ENCODE peak calls at places on chromosomes 3 and 15, in seven cellular contexts. E is adrenal gland, T is A549, A is astrocyte of the cerebellum, Q is suprapubic skin, K is AG09309, X is Karpas-422. L is an unnamed sample.

GRCh38 chr15:51706347-51706746 is 25.0 kb downstream of the SCG3 start:
- DNase-seq in A (no peak), T (no peak), K (no peak), X (no peak), Q (no peak), E (no peak), L (no peak)

GRCh38 chr15:43943511-43943910 is 116.7 kb downstream of the WDR76 start:
- DNase-seq in T (no peak), K (peak), E (no peak), A (peak), Q (no peak), X (no peak), L (no peak)

GRCh38 chr15:70923311-70924080 is 30.9 kb downstream of the LRRC49 start:
- DNase-seq in E (no peak), A (no peak), Q (no peak), X (no peak), T (no peak), K (no peak), L (no peak)

GRCh38 chr3:151301787-151302186 is 14.8 kb downstream of the GPR87 start:
- DNase-seq in E (no peak), A (peak), X (no peak), K (no peak), Q (no peak), T (no peak), L (peak)

GRCh38 chr3:53595660-53596059 is 101.2 kb downstream of the CACNA1D start:
- DNase-seq in K (no peak), X (no peak), A (no peak), Q (no peak), T (no peak), E (no peak), L (no peak)

GRCh38 chr3:61967019-61967418 is 405.6 kb downstream of the PTPRG start:
- DNase-seq in E (no peak), T (no peak), Q (no peak), A (no peak), K (no peak), X (no peak), L (no peak)

GRCh38 chr15:67731112-67731761 is 94.1 kb upstream of the SKOR1 start:
- DNase-seq in X (no peak), K (no peak), A (no peak), Q (no peak), E (no peak), T (no peak), L (no peak)

GRCh38 chr3:118987466-118987865 is 47.2 kb downstream of the IGSF11 start:
- DNase-seq in X (no peak), E (peak), T (no peak), K (peak), A (peak), Q (no peak), L (no peak)

GRCh38 chr15:60949034-60949977 is 279.8 kb downstream of the RORA start:
- DNase-seq in K (no peak), X (no peak), A (no peak), E (no peak), Q (no peak), T (no peak), L (no peak)

GRCh38 chr3:139204756-139205155 is 139.1 kb upstream of the MRPS22 start:
- DNase-seq in X (no peak), K (peak), A (no peak), T (no peak), Q (no peak), E (no peak), L (no peak)

GRCh38 chr3:100756441-100756840 is 47.1 kb downstream of the TFG start:
- DNase-seq in X (no peak), Q (no peak), A (peak), E (no peak), T (no peak), K (no peak), L (no peak)

GRCh38 chr3:189446959-189447560 is 184.1 kb upstream of the TP63 start:
- DNase-seq in T (no peak), E (no peak), K (no peak), X (no peak), Q (no peak), A (no peak), L (no peak)

GRCh38 chr3:58991623-58992022 is 58.2 kb downstream of the CFAP20DC start:
- DNase-seq in E (no peak), Q (no peak), K (no peak), T (no peak), A (no peak), X (no peak), L (no peak)

GRCh38 chr15:100596792-100597191 is 5.2 kb downstream of the LINS1 start:
- DNase-seq in Q (no peak), K (no peak), T (no peak), X (peak), E (no peak), A (no peak), L (no peak)

GRCh38 chr3:128435561-128435960 is 31.1 kb downstream of the DNAJB8 start:
- DNase-seq in K (no peak), A (no peak), X (no peak), T (no peak), Q (no peak), E (no peak), L (no peak)

GRCh38 chr3:11632564-11632963 is 11.2 kb downstream of the VGLL4 start:
- DNase-seq in X (no peak), T (no peak), Q (no peak), E (no peak), A (no peak), K (no peak), L (no peak)

GRCh38 chr15:64356443-64357040 is 569 bp upstream of the CSNK1G1 start:
- DNase-seq in A (peak), T (peak), K (peak), Q (no peak), E (no peak), X (no peak), L (no peak)

GRCh38 chr3:149784064-149784704 is 8.2 kb downstream of the ANKUB1 start:
- DNase-seq in X (no peak), T (no peak), K (no peak), Q (no peak), E (no peak), A (peak), L (peak)

GRCh38 chr15:71044006-71044405 is 71.3 kb upstream of the THSD4 start:
- DNase-seq in Q (no peak), A (no peak), T (no peak), K (no peak), E (no peak), X (no peak), L (peak)

GRCh38 chr3:149342413-149343340 is 9.2 kb upstream of the TM4SF18 start:
- DNase-seq in A (peak), X (no peak), K (peak), T (no peak), Q (no peak), E (no peak), L (peak)

GRCh38 chr15:62464705-62465104 is 299.6 kb upstream of the C2CD4B start:
- DNase-seq in A (no peak), T (no peak), K (no peak), X (peak), E (no peak), Q (no peak), L (no peak)

GRCh38 chr15:70308011-70308761 is 210.5 kb upstream of the TLE3 start:
- DNase-seq in T (peak), A (no peak), E (no peak), X (peak), K (no peak), Q (no peak), L (no peak)

GRCh38 chr3:178684881-178685590 is 148.8 kb downstream of the KCNMB2 start:
- DNase-seq in T (no peak), A (no peak), Q (no peak), X (peak), K (no peak), E (no peak), L (no peak)

GRCh38 chr3:127151992-127152391 is 40.9 kb upstream of the PRR23E start:
- DNase-seq in A (peak), K (no peak), Q (no peak), X (no peak), T (no peak), E (peak), L (no peak)

GRCh38 chr3:71694358-71694999 is 30.7 kb downstream of the EIF4E3 start:
- DNase-seq in X (no peak), Q (no peak), K (no peak), A (no peak), E (no peak), T (no peak), L (peak)

GRCh38 chr3:26099692-26100091 is 309.8 kb downstream of the OXSM start:
- DNase-seq in Q (no peak), X (no peak), T (no peak), A (peak), E (no peak), K (no peak), L (no peak)

GRCh38 chr3:4587838-4588105 is 94.6 kb downstream of the ITPR1 start:
- DNase-seq in A (no peak), T (no peak), Q (no peak), X (no peak), K (no peak), E (no peak), L (no peak)

GRCh38 chr3:57691411-57692133 is 1.3 kb downstream of the DENND6A start:
- DNase-seq in A (no peak), T (no peak), K (no peak), E (no peak), X (peak), Q (no peak), L (no peak)

GRCh38 chr3:100525753-100526612 is 33.6 kb downstream of the TMEM45A start:
- DNase-seq in Q (peak), K (peak), X (no peak), A (peak), T (no peak), E (no peak), L (peak)

GRCh38 chr3:194123735-194124134 is 12.2 kb upstream of the HES1 start:
- DNase-seq in E (no peak), Q (no peak), A (no peak), K (no peak), X (no peak), T (no peak), L (no peak)

GRCh38 chr3:108292905-108293328 is 3.4 kb upstream of the HHLA2 start:
- DNase-seq in A (no peak), E (no peak), Q (no peak), T (no peak), K (no peak), X (no peak), L (no peak)

GRCh38 chr3:49756036-49756435 is 30.3 kb downstream of the IP6K1 start:
- DNase-seq in K (no peak), T (no peak), X (no peak), Q (no peak), A (no peak), E (no peak), L (no peak)

GRCh38 chr3:81352867-81353266 is 408.6 kb downstream of the GBE1 start:
- DNase-seq in Q (no peak), X (peak), T (no peak), K (no peak), E (peak), A (no peak), L (no peak)

GRCh38 chr15:44194397-44195150 is 497 bp downstream of the FRMD5 start:
- DNase-seq in E (peak), A (peak), T (peak), Q (peak), K (no peak), X (no peak), L (peak)

GRCh38 chr3:22960326-22960984 is 242.7 kb upstream of the UBE2E2 start:
- DNase-seq in X (peak), A (peak), E (peak), Q (no peak), T (peak), K (no peak), L (no peak)

DNA sequence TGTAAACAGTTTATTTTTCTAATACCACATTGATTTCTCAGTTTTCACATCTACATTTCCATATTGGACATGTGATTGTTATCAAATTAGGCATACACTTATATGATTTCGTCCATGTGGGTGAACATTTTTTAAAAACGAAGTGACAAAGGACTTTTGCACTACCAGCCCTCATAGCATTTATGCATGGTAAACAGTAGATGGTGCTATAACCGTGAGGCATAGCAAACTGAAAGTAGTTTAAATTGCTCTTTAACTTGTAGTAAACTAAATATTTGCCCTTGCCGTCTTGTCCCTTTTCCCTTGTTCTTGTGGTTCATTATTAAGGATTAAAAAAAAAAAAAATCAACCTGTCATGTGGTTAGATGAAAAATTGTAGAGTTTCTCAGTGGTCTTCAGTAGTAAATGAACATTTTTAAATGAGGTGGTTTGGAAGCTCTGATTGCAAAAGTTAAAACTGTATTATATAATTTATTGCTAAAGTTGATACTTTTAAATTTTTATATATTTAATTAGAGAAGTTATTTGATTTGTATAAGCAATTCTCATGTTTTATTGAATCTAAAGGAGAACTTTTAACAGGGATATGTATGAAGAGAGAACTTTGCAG is 24.0 kb downstream of the STX19 start:
- DNase-seq in X (peak), E (no peak), A (peak), T (peak), Q (no peak), K (peak), L (no peak)
- H3K4me3 ChIP-seq in X (no peak), E (no peak), A (no peak), T (no peak), Q (peak), K (no peak), L (no peak)

GRCh38 chr3:172696357-172696756 is 14.5 kb downstream of the NCEH1 start:
- DNase-seq in Q (no peak), K (no peak), E (no peak), A (no peak), X (no peak), T (no peak), L (no peak)
- H3K4me3 ChIP-seq in Q (no peak), K (no peak), E (no peak), A (no peak), X (no peak), T (no peak), L (no peak)

GRCh38 chr3:63969866-63970265 is 53.4 kb downstream of the PSMD6 start:
- DNase-seq in A (no peak), X (no peak), T (no peak), K (no peak), Q (no peak), E (no peak), L (no peak)
- H3K4me3 ChIP-seq in A (no peak), X (no peak), T (no peak), K (no peak), Q (no peak), E (no peak), L (no peak)

GRCh38 chr3:13077431-13078157 is 4.4 kb upstream of the IQSEC1 start:
- DNase-seq in X (no peak), A (peak), Q (no peak), T (no peak), K (peak), E (peak), L (no peak)
- H3K4me3 ChIP-seq in X (no peak), A (no peak), Q (no peak), T (no peak), K (no peak), E (no peak), L (no peak)

GRCh38 chr3:113698213-113698742 is 1.8 kb upstream of the USF3 start:
- DNase-seq in E (no peak), X (no peak), T (no peak), A (no peak), Q (no peak), K (no peak), L (no peak)
- H3K4me3 ChIP-seq in E (no peak), X (peak), T (peak), A (no peak), Q (peak), K (no peak), L (no peak)

L was measured in skeletal muscle cell.